ENCODE peak calls at places on chromosomes 3 and 15, in ten cellular contexts. One of them, this sample, is unnamed.

GRCh38 chr3:71885001-71885400 is 100.1 kb upstream of the PROK2 start:
- DNase-seq in fibroblast of pulmonary artery: no peak
- DNase-seq in A549: no peak
- DNase-seq in fibroblast of the aortic adventitia: no peak
- DNase-seq in GM23338: peak
- DNase-seq in uterus: no peak
- DNase-seq in foreskin fibroblast: no peak
- DNase-seq in fibroblast of lung: no peak
- DNase-seq in AG10803: no peak
- DNase-seq in Peyer's patch: no peak
- DNase-seq in this sample: no peak

GRCh38 chr3:155631323-155632019 is 113.4 kb downstream of the PLCH1 start:
- DNase-seq in fibroblast of pulmonary artery: peak
- DNase-seq in A549: no peak
- DNase-seq in fibroblast of the aortic adventitia: peak
- DNase-seq in GM23338: no peak
- DNase-seq in uterus: no peak
- DNase-seq in foreskin fibroblast: peak
- DNase-seq in fibroblast of lung: peak
- DNase-seq in AG10803: no peak
- DNase-seq in Peyer's patch: no peak
- DNase-seq in this sample: no peak

GRCh38 chr3:61591300-61591699 is 29.9 kb downstream of the PTPRG start:
- DNase-seq in fibroblast of pulmonary artery: no peak
- DNase-seq in A549: no peak
- DNase-seq in fibroblast of the aortic adventitia: no peak
- DNase-seq in GM23338: no peak
- DNase-seq in uterus: no peak
- DNase-seq in foreskin fibroblast: no peak
- DNase-seq in fibroblast of lung: no peak
- DNase-seq in AG10803: no peak
- DNase-seq in Peyer's patch: no peak
- DNase-seq in this sample: no peak

GRCh38 chr15:69979269-69979668 is 118.4 kb downstream of the TLE3 start:
- DNase-seq in fibroblast of pulmonary artery: no peak
- DNase-seq in A549: peak
- DNase-seq in fibroblast of the aortic adventitia: no peak
- DNase-seq in GM23338: peak
- DNase-seq in uterus: no peak
- DNase-seq in foreskin fibroblast: no peak
- DNase-seq in fibroblast of lung: no peak
- DNase-seq in AG10803: no peak
- DNase-seq in Peyer's patch: no peak
- DNase-seq in this sample: peak

GRCh38 chr15:24862726-24863521 is 91.9 kb upstream of the SNRPN start:
- DNase-seq in fibroblast of pulmonary artery: no peak
- DNase-seq in A549: no peak
- DNase-seq in fibroblast of the aortic adventitia: no peak
- DNase-seq in GM23338: peak
- DNase-seq in uterus: no peak
- DNase-seq in foreskin fibroblast: no peak
- DNase-seq in fibroblast of lung: no peak
- DNase-seq in AG10803: no peak
- DNase-seq in Peyer's patch: no peak
- DNase-seq in this sample: no peak

GRCh38 chr15:98580577-98580976 is 67.8 kb upstream of the IGF1R start:
- DNase-seq in fibroblast of pulmonary artery: no peak
- DNase-seq in A549: no peak
- DNase-seq in fibroblast of the aortic adventitia: peak
- DNase-seq in GM23338: peak
- DNase-seq in uterus: no peak
- DNase-seq in foreskin fibroblast: no peak
- DNase-seq in fibroblast of lung: no peak
- DNase-seq in AG10803: peak
- DNase-seq in Peyer's patch: no peak
- DNase-seq in this sample: no peak

GRCh38 chr3:8239718-8240698 is 261.6 kb upstream of the LMCD1 start:
- DNase-seq in fibroblast of pulmonary artery: peak
- DNase-seq in A549: peak
- DNase-seq in fibroblast of the aortic adventitia: peak
- DNase-seq in GM23338: peak
- DNase-seq in uterus: no peak
- DNase-seq in foreskin fibroblast: peak
- DNase-seq in fibroblast of lung: peak
- DNase-seq in AG10803: peak
- DNase-seq in Peyer's patch: no peak
- DNase-seq in this sample: peak

GRCh38 chr15:66172339-66172980 is 81.1 kb downstream of the MEGF11 start:
- DNase-seq in fibroblast of pulmonary artery: no peak
- DNase-seq in A549: no peak
- DNase-seq in fibroblast of the aortic adventitia: no peak
- DNase-seq in GM23338: no peak
- DNase-seq in uterus: no peak
- DNase-seq in foreskin fibroblast: no peak
- DNase-seq in fibroblast of lung: no peak
- DNase-seq in AG10803: no peak
- DNase-seq in Peyer's patch: no peak
- DNase-seq in this sample: no peak

GRCh38 chr3:64103131-64103530 is 79.8 kb upstream of the PSMD6 start:
- DNase-seq in fibroblast of pulmonary artery: no peak
- DNase-seq in A549: no peak
- DNase-seq in fibroblast of the aortic adventitia: no peak
- DNase-seq in GM23338: no peak
- DNase-seq in uterus: no peak
- DNase-seq in foreskin fibroblast: no peak
- DNase-seq in fibroblast of lung: no peak
- DNase-seq in AG10803: no peak
- DNase-seq in Peyer's patch: no peak
- DNase-seq in this sample: no peak

GRCh38 chr3:17032407-17033034 is 147.8 kb downstream of the PLCL2 start:
- DNase-seq in fibroblast of pulmonary artery: peak
- DNase-seq in A549: peak
- DNase-seq in fibroblast of the aortic adventitia: peak
- DNase-seq in GM23338: peak
- DNase-seq in uterus: no peak
- DNase-seq in foreskin fibroblast: no peak
- DNase-seq in fibroblast of lung: peak
- DNase-seq in AG10803: peak
- DNase-seq in Peyer's patch: no peak
- DNase-seq in this sample: peak

GRCh38 chr3:77535116-77535515 is 495.2 kb downstream of the ROBO2 start:
- DNase-seq in fibroblast of pulmonary artery: no peak
- DNase-seq in A549: no peak
- DNase-seq in fibroblast of the aortic adventitia: no peak
- DNase-seq in GM23338: no peak
- DNase-seq in uterus: no peak
- DNase-seq in foreskin fibroblast: no peak
- DNase-seq in fibroblast of lung: no peak
- DNase-seq in AG10803: no peak
- DNase-seq in Peyer's patch: no peak
- DNase-seq in this sample: no peak

GRCh38 chr3:77539014-77539413 is 499.1 kb downstream of the ROBO2 start:
- DNase-seq in fibroblast of pulmonary artery: no peak
- DNase-seq in A549: no peak
- DNase-seq in fibroblast of the aortic adventitia: no peak
- DNase-seq in GM23338: peak
- DNase-seq in uterus: no peak
- DNase-seq in foreskin fibroblast: no peak
- DNase-seq in fibroblast of lung: no peak
- DNase-seq in AG10803: no peak
- DNase-seq in Peyer's patch: no peak
- DNase-seq in this sample: no peak

GRCh38 chr3:77541203-77541922 is 501.5 kb downstream of the ROBO2 start:
- DNase-seq in fibroblast of pulmonary artery: no peak
- DNase-seq in A549: no peak
- DNase-seq in fibroblast of the aortic adventitia: no peak
- DNase-seq in GM23338: no peak
- DNase-seq in uterus: no peak
- DNase-seq in foreskin fibroblast: no peak
- DNase-seq in fibroblast of lung: peak
- DNase-seq in AG10803: no peak
- DNase-seq in Peyer's patch: no peak
- DNase-seq in this sample: no peak

GRCh38 chr3:77539677-77540076 is 499.8 kb downstream of the ROBO2 start:
- DNase-seq in fibroblast of pulmonary artery: no peak
- DNase-seq in A549: no peak
- DNase-seq in fibroblast of the aortic adventitia: no peak
- DNase-seq in GM23338: no peak
- DNase-seq in uterus: no peak
- DNase-seq in foreskin fibroblast: no peak
- DNase-seq in fibroblast of lung: no peak
- DNase-seq in AG10803: no peak
- DNase-seq in Peyer's patch: no peak
- DNase-seq in this sample: no peak

DNA sequence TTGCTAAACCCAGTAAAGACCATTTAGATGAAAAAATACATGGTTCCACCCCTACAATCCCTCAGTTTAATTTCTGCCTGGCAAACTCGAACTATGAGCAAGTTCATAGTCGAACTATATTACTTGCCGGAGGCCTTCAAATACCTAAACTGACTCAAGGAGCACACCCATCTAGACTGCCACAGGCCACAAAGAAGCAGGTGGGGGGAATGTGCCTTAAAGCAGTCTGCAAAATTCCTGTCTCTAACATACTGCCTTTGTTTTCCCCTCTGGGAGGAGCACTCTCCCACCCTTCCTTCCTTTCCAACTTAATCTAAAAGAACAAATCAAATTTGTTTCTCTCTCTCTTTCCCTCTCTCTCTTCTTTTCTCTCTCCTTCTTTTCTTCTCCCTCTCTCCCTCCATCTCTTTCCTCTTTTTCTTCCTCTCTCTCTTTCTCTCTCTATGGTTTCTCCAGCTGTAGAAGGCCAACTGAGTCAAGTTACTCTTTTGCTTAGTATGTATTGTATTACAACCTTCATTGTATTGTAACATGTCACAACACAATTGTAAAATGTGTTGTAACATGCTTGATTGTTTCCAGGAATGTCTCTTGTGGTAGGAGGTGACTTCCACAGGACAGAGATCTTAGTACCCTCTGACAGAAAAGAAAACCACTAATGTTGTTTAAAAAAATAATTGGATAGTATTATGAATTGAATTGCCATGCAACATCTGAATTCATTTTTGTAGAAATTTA is 496.3 kb downstream of the ROBO2 start:
- DNase-seq in fibroblast of pulmonary artery: no peak
- DNase-seq in A549: no peak
- DNase-seq in fibroblast of the aortic adventitia: no peak
- DNase-seq in GM23338: peak
- DNase-seq in uterus: no peak
- DNase-seq in foreskin fibroblast: no peak
- DNase-seq in fibroblast of lung: no peak
- DNase-seq in AG10803: peak
- DNase-seq in Peyer's patch: no peak
- DNase-seq in this sample: no peak
- TF ChIP-seq CTCF in fibroblast of pulmonary artery: no peak
- TF ChIP-seq CTCF in A549: no peak
- TF ChIP-seq CTCF in fibroblast of the aortic adventitia: no peak
- TF ChIP-seq CTCF in GM23338: no peak
- TF ChIP-seq CTCF in uterus: no peak
- TF ChIP-seq CTCF in foreskin fibroblast: no peak
- TF ChIP-seq CTCF in fibroblast of lung: no peak
- TF ChIP-seq CTCF in AG10803: no peak
- TF ChIP-seq CTCF in Peyer's patch: no peak
- TF ChIP-seq CTCF in this sample: no peak

GRCh38 chr3:135970500-135971116 is 5.1 kb downstream of the PPP2R3A start:
- DNase-seq in fibroblast of pulmonary artery: no peak
- DNase-seq in A549: no peak
- DNase-seq in fibroblast of the aortic adventitia: peak
- DNase-seq in GM23338: no peak
- DNase-seq in uterus: no peak
- DNase-seq in foreskin fibroblast: peak
- DNase-seq in fibroblast of lung: no peak
- DNase-seq in AG10803: peak
- DNase-seq in Peyer's patch: no peak
- DNase-seq in this sample: peak

GRCh38 chr3:135966875-135967274 is 1.3 kb downstream of the PPP2R3A start:
- DNase-seq in fibroblast of pulmonary artery: no peak
- DNase-seq in A549: no peak
- DNase-seq in fibroblast of the aortic adventitia: peak
- DNase-seq in GM23338: peak
- DNase-seq in uterus: no peak
- DNase-seq in foreskin fibroblast: no peak
- DNase-seq in fibroblast of lung: no peak
- DNase-seq in AG10803: no peak
- DNase-seq in Peyer's patch: no peak
- DNase-seq in this sample: no peak

GRCh38 chr3:135966349-135966695 is 794 bp downstream of the PPP2R3A start:
- DNase-seq in fibroblast of pulmonary artery: peak
- DNase-seq in A549: no peak
- DNase-seq in fibroblast of the aortic adventitia: peak
- DNase-seq in GM23338: peak
- DNase-seq in uterus: no peak
- DNase-seq in foreskin fibroblast: no peak
- DNase-seq in fibroblast of lung: peak
- DNase-seq in AG10803: no peak
- DNase-seq in Peyer's patch: no peak
- DNase-seq in this sample: peak

GRCh38 chr3:135965506-135966348 is at the start of gene PPP2R3A:
- DNase-seq in fibroblast of pulmonary artery: peak
- DNase-seq in A549: peak
- DNase-seq in fibroblast of the aortic adventitia: peak
- DNase-seq in GM23338: peak
- DNase-seq in uterus: peak
- DNase-seq in foreskin fibroblast: peak
- DNase-seq in fibroblast of lung: peak
- DNase-seq in AG10803: peak
- DNase-seq in Peyer's patch: peak
- DNase-seq in this sample: peak

GRCh38 chr3:135967867-135968266 is 2.3 kb downstream of the PPP2R3A start:
- DNase-seq in fibroblast of pulmonary artery: no peak
- DNase-seq in A549: no peak
- DNase-seq in fibroblast of the aortic adventitia: no peak
- DNase-seq in GM23338: no peak
- DNase-seq in uterus: no peak
- DNase-seq in foreskin fibroblast: no peak
- DNase-seq in fibroblast of lung: no peak
- DNase-seq in AG10803: no peak
- DNase-seq in Peyer's patch: no peak
- DNase-seq in this sample: no peak
- H3K4me3 ChIP-seq in fibroblast of pulmonary artery: no peak
- H3K4me3 ChIP-seq in A549: no peak
- H3K4me3 ChIP-seq in fibroblast of the aortic adventitia: no peak
- H3K4me3 ChIP-seq in GM23338: no peak
- H3K4me3 ChIP-seq in uterus: no peak
- H3K4me3 ChIP-seq in foreskin fibroblast: peak
- H3K4me3 ChIP-seq in fibroblast of lung: no peak
- H3K4me3 ChIP-seq in AG10803: no peak
- H3K4me3 ChIP-seq in Peyer's patch: no peak
- H3K4me3 ChIP-seq in this sample: peak

GRCh38 chr3:140848675-140849074 is 93.0 kb upstream of the SLC25A36 start:
- DNase-seq in fibroblast of pulmonary artery: no peak
- DNase-seq in A549: no peak
- DNase-seq in fibroblast of the aortic adventitia: no peak
- DNase-seq in GM23338: no peak
- DNase-seq in uterus: no peak
- DNase-seq in foreskin fibroblast: no peak
- DNase-seq in fibroblast of lung: no peak
- DNase-seq in AG10803: no peak
- DNase-seq in Peyer's patch: no peak
- DNase-seq in this sample: no peak
- TF ChIP-seq CTCF in fibroblast of pulmonary artery: no peak
- TF ChIP-seq CTCF in A549: no peak
- TF ChIP-seq CTCF in fibroblast of the aortic adventitia: no peak
- TF ChIP-seq CTCF in GM23338: no peak
- TF ChIP-seq CTCF in uterus: no peak
- TF ChIP-seq CTCF in foreskin fibroblast: no peak
- TF ChIP-seq CTCF in fibroblast of lung: no peak
- TF ChIP-seq CTCF in AG10803: no peak
- TF ChIP-seq CTCF in Peyer's patch: no peak
- TF ChIP-seq CTCF in this sample: no peak

GRCh38 chr15:58988011-58988785 is 735 bp downstream of the RNF111 start:
- DNase-seq in fibroblast of pulmonary artery: peak
- DNase-seq in A549: peak
- DNase-seq in fibroblast of the aortic adventitia: peak
- DNase-seq in GM23338: peak
- DNase-seq in uterus: peak
- DNase-seq in foreskin fibroblast: peak
- DNase-seq in fibroblast of lung: peak
- DNase-seq in AG10803: peak
- DNase-seq in Peyer's patch: peak
- DNase-seq in this sample: peak
- H3K4me3 ChIP-seq in fibroblast of pulmonary artery: peak
- H3K4me3 ChIP-seq in A549: peak
- H3K4me3 ChIP-seq in fibroblast of the aortic adventitia: peak
- H3K4me3 ChIP-seq in GM23338: peak
- H3K4me3 ChIP-seq in uterus: peak
- H3K4me3 ChIP-seq in foreskin fibroblast: peak
- H3K4me3 ChIP-seq in fibroblast of lung: peak
- H3K4me3 ChIP-seq in AG10803: peak
- H3K4me3 ChIP-seq in Peyer's patch: peak
- H3K4me3 ChIP-seq in this sample: peak

This sample was measured in fibroblast of mammary gland.